ENCODE peak calls at places on chromosome 6, in seven cellular contexts. J is H1, W is tibial artery, M is fibroblast of lung, N is psoas muscle, K is A549, E is testis. D is an unnamed sample.

GRCh38 chr6:33779895-33780294 is 9.0 kb downstream of the LEMD2 start:
- DNase-seq in J (no peak), W (no peak), M (no peak), N (no peak), K (no peak), E (no peak), D (no peak)

GRCh38 chr6:144284753-144285547 is at the start of gene UTRN:
- DNase-seq in J (no peak), W (peak; percentile 91), M (peak; percentile 85), N (peak; percentile 88), K (peak; percentile 57), E (peak; percentile 81), D (peak; percentile 56)

GRCh38 chr6:168180548-168181011 is 101.6 kb upstream of the FRMD1 start:
- DNase-seq in J (no peak), W (peak; percentile 51), M (no peak), N (no peak), K (no peak), E (peak; percentile 7), D (no peak)

GRCh38 chr6:154937306-154938244 is 57.5 kb upstream of the TIAM2 start:
- DNase-seq in J (no peak), W (peak; percentile 53), M (peak; percentile 70), N (no peak), K (no peak), E (no peak), D (no peak)

GRCh38 chr6:156010-156409 is 136.3 kb upstream of the DUSP22 start:
- DNase-seq in J (no peak), W (no peak), M (peak; percentile 8), N (peak; percentile 19), K (no peak), E (no peak), D (no peak)

GRCh38 chr6:168035098-168035660 is 37.7 kb downstream of the KIF25 start:
- DNase-seq in J (peak; percentile 54), W (no peak), M (peak; percentile 43), N (peak; percentile 83), K (peak; percentile 41), E (peak; percentile 47), D (no peak)

GRCh38 chr6:137105375-137105774 is 60.6 kb upstream of the IL20RA start:
- DNase-seq in J (no peak), W (no peak), M (no peak), N (no peak), K (no peak), E (no peak), D (no peak)

GRCh38 chr6:9621276-9621675 is 793.6 kb downstream of the TFAP2A start:
- DNase-seq in J (no peak), W (no peak), M (no peak), N (no peak), K (no peak), E (no peak), D (no peak)

GRCh38 chr6:41228616-41229015 is 467 bp downstream of the TREML4 start:
- DNase-seq in J (no peak), W (no peak), M (no peak), N (no peak), K (no peak), E (no peak), D (no peak)

GRCh38 chr6:161660666-161661571 is 387.1 kb upstream of the AGPAT4 start:
- DNase-seq in J (no peak), W (no peak), M (no peak), N (no peak), K (no peak), E (no peak), D (no peak)

GRCh38 chr6:167467282-167467681 is 142.4 kb downstream of the TTLL2 start:
- DNase-seq in J (no peak), W (no peak), M (no peak), N (no peak), K (no peak), E (no peak), D (no peak)

GRCh38 chr6:53492860-53493634 is 51.9 kb downstream of the GCLC start:
- DNase-seq in J (no peak), W (no peak), M (peak; percentile 77), N (no peak), K (peak; percentile 40), E (no peak), D (peak; percentile 24)

GRCh38 chr6:16238057-16238657 is at the start of gene GMPR:
- DNase-seq in J (no peak), W (peak; percentile 95), M (peak; percentile 34), N (peak; percentile 91), K (no peak), E (peak; percentile 92), D (peak; percentile 81)

GRCh38 chr6:42505377-42505702 is 53.6 kb upstream of the TRERF1 start:
- DNase-seq in J (no peak), W (no peak), M (peak; percentile 19), N (no peak), K (peak; percentile 16), E (no peak), D (no peak)

GRCh38 chr6:17429381-17430061 is 36.1 kb downstream of the CAP2 start:
- DNase-seq in J (no peak), W (no peak), M (peak; percentile 78), N (no peak), K (no peak), E (no peak), D (peak; percentile 81)

GRCh38 chr6:130143709-130144108 is 79.0 kb downstream of the SAMD3 start:
- DNase-seq in J (no peak), W (no peak), M (no peak), N (no peak), K (no peak), E (no peak), D (no peak)

GRCh38 chr6:136306466-136306865 is 16.8 kb upstream of the BCLAF1 start:
- DNase-seq in J (no peak), W (no peak), M (no peak), N (no peak), K (no peak), E (no peak), D (no peak)

GRCh38 chr6:4936681-4937041 is 67.2 kb downstream of the RPP40 start:
- DNase-seq in J (no peak), W (no peak), M (peak; percentile 83), N (no peak), K (peak; percentile 34), E (no peak), D (no peak)

GRCh38 chr6:148611213-148611612 is 135.6 kb upstream of the UST start:
- DNase-seq in J (no peak), W (peak; percentile 90), M (peak; percentile 67), N (peak; percentile 83), K (no peak), E (peak; percentile 59), D (peak; percentile 88)

GRCh38 chr6:45431314-45432058 is 53.8 kb upstream of the SUPT3H start:
- DNase-seq in J (no peak), W (no peak), M (no peak), N (no peak), K (no peak), E (no peak), D (no peak)

GRCh38 chr6:155854787-155855186 is 399.1 kb upstream of the NOX3 start:
- DNase-seq in J (no peak), W (no peak), M (no peak), N (no peak), K (no peak), E (no peak), D (no peak)

GRCh38 chr6:41565701-41566100 is 19.5 kb downstream of the FOXP4 start:
- DNase-seq in J (no peak), W (no peak), M (no peak), N (peak; percentile 28), K (no peak), E (no peak), D (no peak)

DNA sequence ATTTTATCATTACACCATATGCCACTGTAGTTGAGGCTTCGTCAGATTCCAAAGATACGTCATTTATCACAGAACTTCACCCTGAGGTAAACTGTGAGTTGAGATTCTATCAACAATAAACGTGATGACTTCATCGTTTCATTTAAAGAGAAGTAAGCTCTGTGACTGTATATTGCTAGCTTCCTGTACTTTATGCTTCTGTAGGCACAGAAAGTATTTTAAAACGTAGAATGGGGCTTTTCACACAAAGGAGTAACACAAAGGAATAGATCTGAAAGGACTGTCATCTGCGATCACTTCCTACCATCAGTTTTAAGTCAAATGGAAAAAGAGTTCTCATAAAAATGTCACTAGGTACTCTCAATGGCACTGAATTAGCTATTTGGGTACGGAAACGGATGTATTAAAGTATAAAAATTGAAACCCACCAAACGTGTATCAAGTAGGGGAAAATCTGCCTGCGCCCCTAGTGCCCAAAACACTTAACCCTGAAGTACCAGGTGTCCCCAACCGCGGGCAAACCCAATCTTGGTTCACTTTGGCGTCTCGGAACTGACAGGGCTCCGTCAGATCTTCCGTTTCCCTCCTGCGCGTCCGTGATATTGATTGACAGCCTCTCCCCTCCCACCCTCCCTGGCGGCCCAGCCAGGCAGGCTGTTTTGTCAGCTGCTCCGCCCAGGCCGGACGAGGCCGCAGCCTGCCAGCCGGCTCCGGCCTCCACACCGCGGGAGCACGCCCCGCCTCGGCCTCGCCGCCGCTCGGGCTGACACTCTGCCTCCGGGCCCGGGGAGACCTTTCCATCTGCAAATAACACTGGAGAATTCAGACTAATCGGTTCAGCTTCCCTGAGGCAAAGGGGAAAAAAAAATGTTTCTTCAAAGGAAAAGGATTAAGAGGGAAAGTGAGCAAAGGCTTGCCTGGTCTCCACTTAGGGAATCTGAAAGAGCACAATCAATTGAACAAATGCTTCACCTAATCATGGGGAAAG is 234.7 kb upstream of the MCHR2 start:
- DNase-seq in J (peak; percentile 46), W (peak; percentile 78), M (peak; percentile 63), N (peak; percentile 82), K (peak; percentile 51), E (peak; percentile 87), D (peak; percentile 34)
- TF ChIP-seq CTCF in J (no peak), W (no peak), M (peak; percentile 29), N (peak; percentile 14), K (no peak), E (no peak), D (no peak)

GRCh38 chr6:100217641-100218040 is 223.6 kb upstream of the MCHR2 start:
- DNase-seq in J (no peak), W (no peak), M (no peak), N (no peak), K (no peak), E (no peak), D (no peak)
- H3K27ac ChIP-seq in J (no peak overlapping the region), W (no peak overlapping the region), M (no peak overlapping the region), N (no peak overlapping the region), K (no peak overlapping the region), E (no peak overlapping the region), D (no peak overlapping the region)

GRCh38 chr6:119147101-119148053 is 68.9 kb upstream of the FAM184A start:
- DNase-seq in J (no peak), W (peak; percentile 80), M (peak; percentile 98), N (peak; percentile 64), K (peak; percentile 65), E (no peak), D (peak; percentile 43)
- H3K4me3 ChIP-seq in J (no peak overlapping the region), W (no peak overlapping the region), M (no peak overlapping the region), N (no peak overlapping the region), K (peak overlapping the region; percentile 6), E (no peak overlapping the region), D (no peak overlapping the region)

GRCh38 chr6:3428247-3428646 is 28.6 kb downstream of the SLC22A23 start:
- DNase-seq in J (no peak), W (no peak), M (no peak), N (no peak), K (no peak), E (no peak), D (peak; percentile 38)

GRCh38 chr6:3432416-3432815 is 24.4 kb downstream of the SLC22A23 start:
- DNase-seq in J (no peak), W (no peak), M (no peak), N (no peak), K (no peak), E (no peak), D (no peak)

GRCh38 chr6:3428700-3429099 is 28.1 kb downstream of the SLC22A23 start:
- DNase-seq in J (no peak), W (no peak), M (no peak), N (no peak), K (no peak), E (no peak), D (no peak)

GRCh38 chr6:3431994-3432393 is 24.9 kb downstream of the SLC22A23 start:
- DNase-seq in J (no peak), W (no peak), M (no peak), N (no peak), K (no peak), E (no peak), D (no peak)

GRCh38 chr6:3433005-3433404 is 23.8 kb downstream of the SLC22A23 start:
- DNase-seq in J (no peak), W (no peak), M (no peak), N (no peak), K (no peak), E (no peak), D (no peak)
- TF ChIP-seq CTCF in J (no peak), W (no peak), M (no peak), N (no peak), K (no peak), E (no peak), D (no peak)